ENCODE peak calls at places on chromosomes 5 and 9, in five cellular contexts. L, G, D, Q and A are unnamed samples.

GRCh38 chr5:19987594-19988345 is at the start of gene CDH18:
- DNase-seq in L (no peak), G (peak), D (peak), Q (no peak), A (no peak)

GRCh38 chr5:67414712-67415111 is 218.1 kb upstream of the CD180 start:
- DNase-seq in L (no peak), G (no peak), D (no peak), Q (no peak), A (no peak)

GRCh38 chr5:171715551-171715950 is 70.1 kb upstream of the SMIM23 start:
- DNase-seq in L (no peak), G (no peak), D (no peak), Q (peak), A (no peak)

GRCh38 chr9:4678679-4679267 is 596 bp upstream of the CDC37L1 start:
- DNase-seq in L (no peak), G (no peak), D (no peak), Q (no peak), A (peak)

GRCh38 chr9:38171926-38172325 is 102.9 kb upstream of the SHB start:
- DNase-seq in L (no peak), G (no peak), D (no peak), Q (no peak), A (no peak)

GRCh38 chr5:135501965-135502364 is 33.8 kb downstream of the NEUROG1 start:
- DNase-seq in L (no peak), G (no peak), D (no peak), Q (no peak), A (no peak)

GRCh38 chr5:32217886-32218396 is 43.8 kb upstream of the GOLPH3 start:
- DNase-seq in L (no peak), G (no peak), D (no peak), Q (no peak), A (peak)

GRCh38 chr9:131874447-131874846 is 134.6 kb upstream of the RAPGEF1 start:
- DNase-seq in L (no peak), G (no peak), D (no peak), Q (no peak), A (no peak)

GRCh38 chr5:129094087-129094923 is at the start of gene ISOC1:
- DNase-seq in L (peak), G (peak), D (peak), Q (peak), A (peak)

GRCh38 chr5:83255268-83255667 is 177.9 kb downstream of the XRCC4 start:
- DNase-seq in L (no peak), G (no peak), D (no peak), Q (no peak), A (no peak)

GRCh38 chr5:78821519-78821918 is 163.6 kb downstream of the ARSB start:
- DNase-seq in L (no peak), G (no peak), D (no peak), Q (no peak), A (no peak)

GRCh38 chr9:23799521-23799920 is 26.5 kb downstream of the ELAVL2 start:
- DNase-seq in L (no peak), G (no peak), D (no peak), Q (no peak), A (no peak)

GRCh38 chr9:135498381-135499126 is 1.9 kb upstream of the MRPS2 start:
- DNase-seq in L (no peak), G (peak), D (no peak), Q (no peak), A (no peak)

GRCh38 chr5:15550502-15551115 is 50.6 kb downstream of the FBXL7 start:
- DNase-seq in L (no peak), G (no peak), D (no peak), Q (no peak), A (no peak)

GRCh38 chr9:91059713-91060112 is 258.1 kb downstream of the SYK start:
- DNase-seq in L (no peak), G (no peak), D (no peak), Q (no peak), A (no peak)

GRCh38 chr9:130433168-130433946 is 11.4 kb upstream of the ASS1 start:
- DNase-seq in L (no peak), G (peak), D (no peak), Q (no peak), A (peak)

GRCh38 chr5:177455661-177456590 is 9.3 kb downstream of the PRR7 start:
- DNase-seq in L (peak), G (peak), D (peak), Q (peak), A (peak)

GRCh38 chr5:36059571-36060515 is 6.8 kb downstream of the UGT3A2 start:
- DNase-seq in L (no peak), G (no peak), D (no peak), Q (peak), A (no peak)

GRCh38 chr9:133948138-133948537 is 44.0 kb downstream of the VAV2 start:
- DNase-seq in L (no peak), G (peak), D (no peak), Q (no peak), A (no peak)

GRCh38 chr5:92309336-92309991 is 926.3 kb upstream of the ARRDC3 start:
- DNase-seq in L (peak), G (no peak), D (no peak), Q (no peak), A (peak)

GRCh38 chr5:16350816-16351215 is 114.8 kb downstream of the ZNF622 start:
- DNase-seq in L (no peak), G (no peak), D (no peak), Q (no peak), A (no peak)

GRCh38 chr5:178074266-178074952 is 38.9 kb upstream of the N4BP3 start:
- DNase-seq in L (no peak), G (no peak), D (no peak), Q (no peak), A (peak)

GRCh38 chr9:6739218-6739617 is 18.6 kb upstream of the KDM4C start:
- DNase-seq in L (peak), G (no peak), D (no peak), Q (no peak), A (peak)

GRCh38 chr5:128304121-128304520 is 220.6 kb downstream of the SLC12A2 start:
- DNase-seq in L (no peak), G (peak), D (no peak), Q (no peak), A (no peak)

GRCh38 chr9:115941561-115942315 is 211.9 kb upstream of the PAPPA start:
- DNase-seq in L (no peak), G (no peak), D (no peak), Q (no peak), A (no peak)

GRCh38 chr5:16578474-16578883 is 38.3 kb downstream of the RETREG1 start:
- DNase-seq in L (no peak), G (no peak), D (no peak), Q (no peak), A (no peak)

GRCh38 chr9:87796232-87796631 is 70.3 kb downstream of the CTSL start:
- DNase-seq in L (no peak), G (no peak), D (no peak), Q (no peak), A (no peak)

GRCh38 chr9:87787735-87788134 is 61.8 kb downstream of the CTSL start:
- DNase-seq in L (no peak), G (no peak), D (no peak), Q (no peak), A (no peak)

GRCh38 chr9:87793292-87793691 is 67.4 kb downstream of the CTSL start:
- DNase-seq in L (no peak), G (no peak), D (no peak), Q (no peak), A (peak)

GRCh38 chr9:87795178-87795577 is 69.3 kb downstream of the CTSL start:
- DNase-seq in L (no peak), G (no peak), D (no peak), Q (no peak), A (peak)

GRCh38 chr9:87792831-87793288 is 66.9 kb downstream of the CTSL start:
- DNase-seq in L (peak), G (peak), D (peak), Q (peak), A (peak)
- TF ChIP-seq POLR2A in L (no peak), G (no peak), D (no peak), Q (no peak), A (peak)

GRCh38 chr5:179325296-179326031 is 19.8 kb downstream of the ADAMTS2 start:
- DNase-seq in L (no peak), G (peak), D (no peak), Q (no peak), A (no peak)

GRCh38 chr5:179326176-179326997 is 18.9 kb downstream of the ADAMTS2 start:
- DNase-seq in L (no peak), G (peak), D (no peak), Q (no peak), A (no peak)

GRCh38 chr5:179330186-179330900 is 14.9 kb downstream of the ADAMTS2 start:
- DNase-seq in L (no peak), G (no peak), D (no peak), Q (no peak), A (no peak)

GRCh38 chr5:179327026-179327735 is 18.1 kb downstream of the ADAMTS2 start:
- DNase-seq in L (no peak), G (peak), D (no peak), Q (no peak), A (no peak)

GRCh38 chr5:179328291-179328690 is 17.0 kb downstream of the ADAMTS2 start:
- DNase-seq in L (no peak), G (peak), D (no peak), Q (no peak), A (no peak)
- TF ChIP-seq POLR2A in L (no peak), G (no peak), D (no peak), Q (no peak), A (no peak)

DNA sequence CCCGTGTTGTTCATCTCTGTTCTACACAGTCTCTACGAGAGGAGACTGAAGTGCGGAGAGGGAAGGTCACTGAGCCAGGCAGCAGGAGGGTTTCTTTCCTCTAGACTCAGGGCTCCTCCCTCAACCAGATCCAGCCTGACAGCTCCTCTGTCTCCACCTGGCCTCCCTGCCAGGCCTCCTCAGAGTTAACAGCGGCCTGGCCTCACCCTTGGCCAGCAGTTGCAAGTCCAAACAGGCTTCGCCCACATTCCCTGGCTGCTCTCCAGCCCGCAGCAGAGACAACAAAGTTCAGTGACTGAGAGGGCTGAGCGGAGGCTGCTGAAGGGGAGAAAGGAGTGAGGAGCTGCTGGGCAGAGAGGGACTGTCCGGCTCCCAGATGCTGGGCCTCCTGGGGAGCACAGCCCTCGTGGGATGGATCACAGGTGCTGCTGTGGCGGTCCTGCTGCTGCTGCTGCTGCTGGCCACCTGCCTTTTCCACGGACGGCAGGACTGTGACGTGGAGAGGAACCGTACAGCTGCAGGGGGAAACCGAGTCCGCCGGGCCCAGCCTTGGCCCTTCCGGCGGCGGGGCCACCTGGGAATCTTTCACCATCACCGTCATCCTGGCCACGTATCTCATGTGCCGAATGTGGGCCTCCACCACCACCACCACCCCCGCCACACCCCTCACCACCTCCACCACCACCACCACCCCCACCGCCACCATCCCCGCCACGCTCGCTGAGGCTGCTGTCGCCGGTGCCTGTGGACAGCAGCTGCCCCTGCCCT is at the start of gene HRCT1:
- DNase-seq in L (peak), G (peak), D (peak), Q (no peak), A (no peak)
- TF ChIP-seq POLR2A in L (no peak), G (peak), D (no peak), Q (peak), A (no peak)

DNA sequence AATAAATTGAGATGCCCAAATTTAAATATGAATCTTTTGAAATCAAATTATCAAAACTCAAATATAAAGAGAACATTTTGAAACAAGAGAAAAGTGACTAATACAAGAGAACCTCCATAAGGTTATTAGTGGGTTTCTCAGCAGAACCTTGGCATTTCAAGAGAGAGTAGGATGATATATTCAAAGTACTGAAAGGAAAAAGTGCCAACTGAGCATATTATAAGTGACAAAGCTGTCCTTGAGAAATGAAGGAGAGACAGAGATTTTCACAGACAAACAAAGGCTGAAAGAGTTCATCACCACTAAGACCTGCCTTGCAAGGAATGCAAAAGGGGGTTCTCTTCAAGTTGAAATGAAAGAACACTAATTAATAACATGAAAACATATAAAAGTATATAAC is 366.0 kb downstream of the HINT1 start:
- DNase-seq in L (no peak), G (no peak), D (no peak), Q (no peak), A (no peak)
- TF ChIP-seq POLR2A in L (no peak), G (no peak), D (no peak), Q (no peak), A (no peak)

DNA sequence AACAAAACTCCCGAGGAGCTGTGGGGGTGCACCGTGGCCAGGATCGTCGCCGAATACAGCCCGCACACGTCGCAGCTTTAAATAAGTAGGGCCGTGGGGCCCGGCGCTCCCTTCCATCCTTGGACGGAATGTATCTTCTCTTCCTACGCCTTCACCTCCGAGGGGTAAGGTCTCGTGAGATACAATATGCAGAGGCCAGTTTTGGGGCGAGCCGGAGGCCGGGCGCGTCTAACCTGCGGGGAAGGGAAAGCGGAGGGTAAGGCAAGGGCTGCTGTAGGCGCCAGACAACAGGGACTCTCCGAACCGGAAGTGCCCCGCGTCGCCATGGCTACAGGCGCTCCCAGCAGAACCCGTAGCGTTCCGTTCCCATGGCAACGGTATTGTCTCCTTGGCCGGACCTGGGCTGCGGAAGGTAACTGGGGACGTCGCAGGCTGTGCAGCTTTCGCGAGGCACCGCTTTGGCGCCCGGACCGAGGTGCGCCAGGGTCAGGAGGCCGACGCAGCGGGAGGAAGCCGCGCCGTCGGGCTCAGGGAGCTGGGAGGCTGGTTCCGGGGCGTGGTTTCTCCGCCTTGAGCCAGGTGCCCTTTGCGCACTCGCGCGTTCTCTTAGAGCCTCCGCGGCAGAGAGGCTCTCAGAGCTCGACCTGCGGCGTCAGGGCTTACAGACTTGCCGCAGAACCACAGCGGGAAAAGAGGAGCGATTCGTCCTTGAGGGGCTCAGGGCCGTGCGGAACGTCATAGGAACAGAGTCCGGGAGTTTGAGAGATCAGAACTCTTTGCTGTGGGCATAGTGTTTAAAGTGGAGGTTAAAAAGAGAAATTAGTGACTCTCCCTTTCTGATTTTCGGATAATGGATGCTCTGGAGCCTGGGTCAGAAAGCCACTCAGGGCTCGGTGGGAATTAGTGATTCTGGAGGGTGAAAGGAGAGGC is at the start of gene TTC23L:
- DNase-seq in L (peak), G (peak), D (peak), Q (peak), A (peak)
- TF ChIP-seq POLR2A in L (peak), G (peak), D (peak), Q (no peak), A (peak)

GRCh38 chr9:127519301-127520166 is 68.2 kb downstream of the LRSAM1 start:
- DNase-seq in L (no peak), G (no peak), D (no peak), Q (no peak), A (no peak)
- TF ChIP-seq POLR2A in L (no peak), G (no peak), D (no peak), Q (no peak), A (no peak)

DNA sequence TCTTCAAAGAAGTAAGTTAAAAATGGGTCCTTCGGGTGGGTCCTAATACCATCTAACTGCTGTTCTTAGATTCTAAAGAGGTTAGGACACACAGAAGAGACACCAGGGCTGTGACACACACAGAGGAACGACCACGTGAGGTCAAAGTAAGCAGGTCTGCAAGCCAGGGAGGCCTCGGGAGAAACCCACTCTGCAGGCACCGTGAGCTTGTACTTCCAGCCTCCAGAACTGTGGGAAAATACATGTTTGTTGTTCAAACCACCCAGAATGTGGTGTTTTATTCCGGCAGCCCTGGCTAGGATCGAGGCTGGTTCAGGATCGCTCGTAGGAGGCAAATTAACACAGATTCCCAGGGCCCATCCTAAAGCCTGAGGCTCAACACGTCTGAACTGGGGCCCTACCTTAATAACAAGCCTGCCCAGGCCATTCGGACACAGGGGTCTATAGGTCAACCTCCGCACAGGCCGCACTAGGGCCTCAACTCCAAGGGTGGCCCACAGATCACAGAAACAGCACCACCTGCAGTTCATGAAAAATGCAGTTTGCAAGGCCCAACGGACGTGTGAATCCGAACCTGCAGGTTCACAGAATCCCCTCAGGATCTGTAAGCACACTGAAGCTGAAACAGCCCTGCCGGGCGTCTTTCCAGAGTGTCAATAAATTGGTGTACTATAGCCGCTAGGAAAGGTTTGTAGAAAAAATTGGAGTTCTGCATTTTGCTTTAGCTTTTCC is 7.1 kb downstream of the MED10 start:
- DNase-seq in L (no peak), G (no peak), D (no peak), Q (no peak), A (no peak)
- TF ChIP-seq POLR2A in L (no peak), G (no peak), D (no peak), Q (no peak), A (no peak)

GRCh38 chr5:172903790-172904189 is 55.4 kb upstream of the RPL26L1 start:
- DNase-seq in L (peak), G (peak), D (peak), Q (no peak), A (no peak)

GRCh38 chr5:172902497-172903472 is 56.4 kb upstream of the RPL26L1 start:
- DNase-seq in L (peak), G (peak), D (peak), Q (peak), A (peak)

GRCh38 chr5:172904643-172905345 is 54.4 kb upstream of the RPL26L1 start:
- DNase-seq in L (peak), G (peak), D (peak), Q (no peak), A (no peak)

GRCh38 chr5:172905346-172905756 is 53.9 kb upstream of the RPL26L1 start:
- DNase-seq in L (no peak), G (no peak), D (no peak), Q (no peak), A (no peak)

GRCh38 chr5:172904312-172904642 is 54.9 kb upstream of the RPL26L1 start:
- DNase-seq in L (no peak), G (no peak), D (no peak), Q (no peak), A (no peak)
- TF ChIP-seq POLR2A in L (no peak), G (no peak), D (no peak), Q (no peak), A (no peak)